ENCODE peak calls at places on chromosomes 4 and X, in nine cellular contexts. H is GM03348, Z is hippocampal formation, L is fibroblast of villous mesenchyme, E is IMR-90, F is K562, J is neural progenitor cell, G is foreskin fibroblast, S is nucleus accumbens. Y is an unnamed sample.

GRCh38 chr4:153177841-153178240 is 26.4 kb upstream of the TRIM2 start:
- DNase-seq in H (no peak), Z (no peak), L (no peak), E (no peak), F (no peak), J (no peak), G (no peak), S (no peak), Y (no peak)

GRCh38 chrX:41022579-41022978 is 62.7 kb upstream of the USP9X start:
- DNase-seq in H (peak; percentile 6), Z (no peak), L (peak; percentile 60), E (peak; percentile 38), F (no peak), J (no peak), G (peak; percentile 28), S (no peak), Y (no peak)

GRCh38 chr4:602559-602942 is 22.8 kb upstream of the PDE6B start:
- DNase-seq in H (no peak), Z (no peak), L (peak; percentile 18), E (no peak), F (peak; percentile 68), J (peak; percentile 88), G (no peak), S (no peak), Y (peak; percentile 88)

GRCh38 chr4:126328914-126329313 is 1014.2 kb downstream of the FAT4 start:
- DNase-seq in H (no peak), Z (no peak), L (no peak), E (no peak), F (no peak), J (no peak), G (no peak), S (no peak), Y (no peak)

GRCh38 chr4:173528378-173529321 is 1.4 kb downstream of the HAND2 start:
- DNase-seq in H (peak; percentile 61), Z (no peak), L (peak; percentile 64), E (no peak), F (peak; percentile 44), J (peak; percentile 66), G (no peak), S (no peak), Y (no peak)

GRCh38 chrX:80237072-80237471 is 183.2 kb upstream of the TENT5D start:
- DNase-seq in H (no peak), Z (no peak), L (no peak), E (no peak), F (peak; percentile 37), J (peak; percentile 34), G (no peak), S (no peak), Y (no peak)

GRCh38 chr4:99200148-99200547 is 18.9 kb downstream of the ADH6 start:
- DNase-seq in H (no peak), Z (no peak), L (no peak), E (no peak), F (no peak), J (no peak), G (no peak), S (no peak), Y (no peak)

GRCh38 chrX:110851780-110852179 is 56.2 kb upstream of the CHRDL1 start:
- DNase-seq in H (peak; percentile 29), Z (no peak), L (peak; percentile 5), E (peak; percentile 2), F (peak; percentile 14), J (no peak), G (peak; percentile 7), S (no peak), Y (no peak)

Y was measured in transverse colon.